ENCODE peak calls at places on chromosomes 11 and 22, in eight cellular contexts. W, P, J, K, H, A, L and U are unnamed samples.

GRCh38 chr11:10777806-10778205 is 26.8 kb downstream of the CTR9 start:
- DNase-seq in J (no peak), A (no peak), W (no peak), P (no peak), K (no peak), H (no peak), L (no peak), U (no peak)

GRCh38 chr11:104060004-104060403 is 23.6 kb downstream of the DDI1 start:
- DNase-seq in K (no peak), W (no peak), A (no peak), P (no peak), H (no peak), L (no peak), J (no peak), U (peak)

GRCh38 chr11:93611836-93612677 is 49.4 kb upstream of the CEP295 start:
- DNase-seq in K (peak), J (no peak), W (no peak), H (no peak), A (no peak), P (no peak), L (no peak), U (no peak)

GRCh38 chr11:105229257-105229656 is 89.7 kb upstream of the CARD18 start:
- DNase-seq in A (no peak), H (no peak), P (no peak), L (no peak), J (no peak), W (peak), K (no peak), U (no peak)

GRCh38 chr11:75597636-75598035 is 35.6 kb downstream of the SERPINH1 start:
- DNase-seq in K (no peak), H (peak), A (peak), W (peak), L (no peak), P (peak), J (peak), U (no peak)

GRCh38 chr22:49413551-49413950 is 414.1 kb downstream of the BRD1 start:
- DNase-seq in A (no peak), L (no peak), J (no peak), W (no peak), H (no peak), P (no peak), K (no peak), U (no peak)

GRCh38 chr11:9756878-9757277 is 93.0 kb downstream of the SWAP70 start:
- DNase-seq in A (no peak), P (no peak), W (no peak), H (no peak), K (no peak), J (no peak), L (no peak), U (peak)

GRCh38 chr11:20178976-20179375 is 18.7 kb upstream of the DBX1 start:
- DNase-seq in W (no peak), H (no peak), K (no peak), A (no peak), L (no peak), J (no peak), P (no peak), U (no peak)

GRCh38 chr11:71183878-71184277 is 68.5 kb downstream of the SHANK2 start:
- DNase-seq in A (no peak), J (no peak), W (no peak), L (no peak), P (no peak), K (no peak), H (no peak), U (no peak)

GRCh38 chr11:47220401-47220821 is 5.6 kb downstream of the DDB2 start:
- DNase-seq in L (no peak), A (no peak), J (peak), H (no peak), W (peak), K (no peak), P (peak), U (no peak)

GRCh38 chr11:79437274-79437980 is 3.4 kb downstream of the TENM4 start:
- DNase-seq in W (peak), K (no peak), J (no peak), H (peak), A (peak), L (no peak), P (peak), U (peak)

GRCh38 chr11:67347964-67348749 is 5.2 kb downstream of the POLD4 start:
- DNase-seq in H (no peak), K (no peak), L (no peak), P (no peak), W (no peak), A (no peak), J (no peak), U (no peak)

GRCh38 chr22:19817561-19818263 is 37.0 kb downstream of the GNB1L start:
- DNase-seq in W (no peak), A (no peak), H (no peak), L (no peak), P (no peak), K (no peak), J (no peak), U (no peak)

GRCh38 chr11:117900720-117901440 is 24.4 kb upstream of the FXYD6 start:
- DNase-seq in W (no peak), L (no peak), H (no peak), A (peak), P (no peak), J (no peak), K (no peak), U (peak)

GRCh38 chr22:41478891-41479521 is 10.1 kb downstream of the ACO2 start:
- DNase-seq in L (no peak), J (no peak), H (no peak), A (peak), K (no peak), P (no peak), W (no peak), U (no peak)

GRCh38 chr11:94934362-94934761 is 39.0 kb downstream of the CWC15 start:
- DNase-seq in L (no peak), H (no peak), W (peak), A (peak), J (no peak), P (no peak), K (no peak), U (no peak)

GRCh38 chr11:65013692-65014145 is 241 bp upstream of the ARL2 start:
- DNase-seq in K (peak), J (no peak), A (peak), L (peak), P (peak), H (peak), W (peak), U (peak)

GRCh38 chr22:38272373-38273134 is at the start of gene TMEM184B:
- DNase-seq in J (no peak), L (peak), H (peak), P (no peak), K (peak), W (peak), A (peak), U (no peak)

GRCh38 chr22:35400335-35400680 is 368 bp downstream of the MCM5 start:
- DNase-seq in K (no peak), P (no peak), H (no peak), L (no peak), A (no peak), W (no peak), J (no peak), U (no peak)

GRCh38 chr11:104033134-104033533 is 3.3 kb upstream of the DDI1 start:
- DNase-seq in H (no peak), L (no peak), J (peak), P (peak), W (peak), K (no peak), A (peak), U (peak)

GRCh38 chr22:24361976-24362646 is 65.3 kb upstream of the ADORA2A start:
- DNase-seq in W (no peak), A (no peak), L (no peak), K (no peak), J (no peak), H (no peak), P (no peak), U (no peak)

GRCh38 chr22:43376765-43377485 is 33.8 kb upstream of the SCUBE1 start:
- DNase-seq in P (no peak), W (peak), J (no peak), L (no peak), H (no peak), K (peak), A (peak), U (no peak)

GRCh38 chr11:15629690-15630321 is 515.1 kb downstream of the INSC start:
- DNase-seq in A (peak), H (no peak), J (peak), L (no peak), P (no peak), W (no peak), K (no peak), U (peak)